ENCODE peak calls at places on chromosome 11, in five cellular contexts. Y is activated T-cell treated with anti-CD3 and anti-CD28 coated beads for 4 hours, G is NCI-H2171, S is RWPE1, R is choroid plexus epithelial cell. O is an unnamed sample.

GRCh38 chr11:44572431-44572830 is 7.0 kb downstream of the CD82 start:
- DNase-seq in Y (no peak), G (no peak), S (no peak), R (no peak), O (no peak)

GRCh38 chr11:74783241-74783871 is 34.7 kb downstream of the RNF169 start:
- DNase-seq in G (no peak), S (peak; percentile 50), R (peak; percentile 67), Y (no peak), O (peak; percentile 66)

GRCh38 chr11:6693342-6694228 is 10.4 kb upstream of the MRPL17 start:
- DNase-seq in Y (peak; percentile 34), G (no peak), R (peak; percentile 95), S (no peak), O (peak; percentile 76)

GRCh38 chr11:70586261-70587094 is 188.1 kb downstream of the CTTN start:
- DNase-seq in G (no peak), S (no peak), Y (no peak), R (no peak), O (no peak)

GRCh38 chr11:116357769-116358544 is 414.8 kb downstream of the BUD13 start:
- DNase-seq in R (no peak), S (no peak), G (no peak), Y (no peak), O (no peak)

GRCh38 chr11:59283311-59283710 is 70.6 kb upstream of the MPEG1 start:
- DNase-seq in S (no peak), Y (no peak), G (no peak), R (no peak), O (no peak)

GRCh38 chr11:34266090-34266912 is 91.5 kb downstream of the ABTB2 start:
- DNase-seq in S (no peak), R (peak; percentile 91), G (no peak), Y (no peak), O (peak; percentile 70)

GRCh38 chr11:60887531-60887930 is 18.9 kb downstream of the PRPF19 start:
- DNase-seq in Y (peak; percentile 30), S (no peak), G (no peak), R (peak; percentile 78), O (peak; percentile 63)

GRCh38 chr11:125994509-125994908 is 48.7 kb downstream of the VSIG10L2 start:
- DNase-seq in G (no peak), S (no peak), R (no peak), Y (no peak), O (no peak)

GRCh38 chr11:67076202-67076601 is 19.6 kb downstream of the RHOD start:
- DNase-seq in R (no peak), G (no peak), S (no peak), Y (no peak), O (no peak)

GRCh38 chr11:126079640-126080205 is 17.1 kb upstream of the CDON start:
- DNase-seq in G (no peak), R (no peak), Y (no peak), S (no peak), O (no peak)

GRCh38 chr11:68298659-68299516 is 13.5 kb upstream of the LRP5 start:
- DNase-seq in R (no peak), G (no peak), S (no peak), Y (no peak), O (no peak)